ENCODE peak calls at places on chromosomes 7 and 10, in four cellular contexts. Y is natural killer cell, Q is psoas muscle, C is progenitor cell of endocrine pancreas. G is an unnamed sample.

GRCh38 chr7:129742267-129742666 is 130.7 kb downstream of the NRF1 start:
- DNase-seq in Y (no peak), Q (no peak), C (no peak), G (no peak)

GRCh38 chr10:132532784-132533560 is 4.6 kb upstream of the INPP5A start:
- DNase-seq in Q (no peak), Y (no peak), C (no peak), G (no peak)

GRCh38 chr7:87926581-87927461 is 7.2 kb upstream of the ADAM22 start:
- DNase-seq in Q (no peak), C (no peak), Y (no peak), G (no peak)

GRCh38 chr10:102814873-102815661 is 22.1 kb downstream of the CYP17A1 start:
- DNase-seq in Y (no peak), Q (peak), C (no peak), G (peak)

GRCh38 chr7:41472427-41473125 is 230.3 kb downstream of the INHBA start:
- DNase-seq in C (no peak), Q (no peak), Y (no peak), G (no peak)

GRCh38 chr7:34108150-34108549 is 202.8 kb downstream of the BMPER start:
- DNase-seq in Q (no peak), C (no peak), Y (no peak), G (no peak)

GRCh38 chr10:103481974-103482531 is 3.0 kb upstream of the CALHM3 start:
- DNase-seq in Y (no peak), C (no peak), Q (peak), G (no peak)

GRCh38 chr10:124700293-124701037 is 43.7 kb downstream of the FAM53B start:
- DNase-seq in Y (no peak), Q (peak), C (no peak), G (no peak)

GRCh38 chr7:47968852-47969774 is 10.3 kb downstream of the HUS1 start:
- DNase-seq in Q (no peak), C (peak), Y (peak), G (peak)

GRCh38 chr10:31920538-31920937 is 8.1 kb downstream of the ARHGAP12 start:
- DNase-seq in C (no peak), Q (no peak), Y (no peak), G (no peak)

GRCh38 chr7:44738031-44738730 is 10.5 kb upstream of the ZMIZ2 start:
- DNase-seq in Y (no peak), Q (no peak), C (no peak), G (no peak)

GRCh38 chr7:6637544-6638229 is 569 bp downstream of the ZNF316 start:
- DNase-seq in Q (no peak), Y (peak), C (peak), G (peak)
- TF ChIP-seq CTCF in Q (peak), Y (peak), C (peak), G (peak)

GRCh38 chr7:102450242-102450641 is 14.4 kb downstream of the ALKBH4 start:
- DNase-seq in Y (no peak), Q (no peak), C (no peak), G (no peak)
- TF ChIP-seq CTCF in Y (peak), Q (peak), C (no peak), G (no peak)

DNA sequence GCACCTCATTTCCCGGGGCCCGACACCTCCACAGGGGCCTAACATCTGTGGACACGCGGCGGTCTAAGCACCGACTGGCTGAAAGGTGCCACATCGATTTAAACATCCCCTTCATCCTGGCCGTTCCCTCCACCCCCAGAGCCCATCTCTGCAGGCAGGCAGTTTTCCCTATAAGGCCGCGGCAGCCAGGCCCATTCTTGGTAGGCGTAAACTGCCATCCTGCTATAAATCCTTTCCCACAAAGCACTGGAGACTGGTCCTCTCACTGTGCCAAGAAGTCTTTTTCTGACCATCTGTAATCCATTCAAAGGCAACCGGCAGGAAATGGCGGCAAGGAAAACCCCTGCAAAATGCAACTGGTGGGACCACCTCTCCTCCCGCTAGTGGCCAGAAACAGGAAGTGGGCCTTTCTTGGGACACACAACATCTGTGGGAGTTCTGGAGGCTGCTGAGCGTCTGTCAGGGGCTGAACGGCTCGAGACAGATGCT is 22.4 kb downstream of the ATXN7L1 start:
- DNase-seq in Y (no peak), C (no peak), Q (no peak), G (peak)
- TF ChIP-seq CTCF in Y (no peak), C (no peak), Q (no peak), G (peak)

DNA sequence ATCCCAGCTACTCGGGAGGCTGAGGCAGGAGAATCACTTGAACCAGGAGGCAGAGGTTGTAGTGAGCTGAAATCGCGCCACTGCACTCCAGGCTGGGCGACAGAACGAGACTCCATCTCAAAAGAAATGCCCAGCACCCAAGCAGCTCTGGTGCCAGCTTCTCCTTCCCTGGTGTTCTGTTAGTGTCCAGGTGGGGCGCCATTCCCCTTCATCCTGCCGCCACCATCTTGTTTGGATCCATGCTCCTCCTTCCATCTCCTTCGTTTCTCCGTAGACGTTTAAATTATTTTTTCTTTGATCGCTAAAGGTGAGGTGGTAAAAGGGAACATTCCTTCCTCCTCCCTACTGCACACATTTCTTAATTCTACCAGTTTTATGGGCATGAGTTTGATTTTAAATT is 30.3 kb downstream of the PROSER2 start:
- DNase-seq in Q (no peak), C (no peak), Y (no peak), G (no peak)
- TF ChIP-seq CTCF in Q (no peak), C (peak), Y (no peak), G (no peak)

DNA sequence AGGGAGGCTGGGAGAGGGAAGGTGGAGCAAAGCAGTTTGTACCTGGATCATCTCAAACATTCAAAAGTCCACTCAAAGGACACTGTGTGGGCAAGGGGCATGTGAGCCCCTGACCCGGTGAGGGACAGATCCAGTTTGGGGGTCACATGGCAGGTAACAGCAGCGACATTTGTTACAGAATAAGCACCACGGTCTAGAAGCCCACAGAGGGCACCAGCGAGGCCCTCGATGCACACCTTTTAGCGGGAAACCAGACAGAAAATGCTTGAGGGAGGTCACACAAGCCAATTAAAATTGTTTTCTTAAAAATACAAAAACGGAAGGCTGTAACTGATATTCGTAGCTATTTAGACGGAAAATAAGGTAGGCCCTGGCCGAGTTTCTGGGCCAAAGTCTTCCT is 144.4 kb downstream of the ZMYND11 start:
- DNase-seq in Q (no peak), Y (no peak), C (no peak), G (no peak)
- TF ChIP-seq CTCF in Q (no peak), Y (no peak), C (peak), G (no peak)

GRCh38 chr7:69599879-69600764 is 1.8 kb downstream of the AUTS2 start:
- DNase-seq in Q (no peak), C (no peak), Y (peak), G (peak)
- TF ChIP-seq CTCF in Q (no peak), C (no peak), Y (no peak), G (no peak)

GRCh38 chr7:146654048-146654447 is 537.4 kb downstream of the CNTNAP2 start:
- DNase-seq in Y (no peak), C (no peak), Q (no peak), G (no peak)

GRCh38 chr7:146655928-146656797 is 539.6 kb downstream of the CNTNAP2 start:
- DNase-seq in C (no peak), Y (no peak), Q (no peak), G (no peak)

GRCh38 chr7:146658604-146659003 is 542.0 kb downstream of the CNTNAP2 start:
- DNase-seq in Q (no peak), C (no peak), Y (no peak), G (no peak)

GRCh38 chr7:146659732-146660131 is 543.1 kb downstream of the CNTNAP2 start:
- DNase-seq in C (no peak), Q (no peak), Y (no peak), G (no peak)

GRCh38 chr7:146656988-146657387 is 540.4 kb downstream of the CNTNAP2 start:
- DNase-seq in C (no peak), Q (no peak), Y (no peak), G (no peak)
- TF ChIP-seq CTCF in C (peak), Q (no peak), Y (no peak), G (no peak)

GRCh38 chr10:46556515-46557318 is at the start of gene GPRIN2:
- DNase-seq in Q (peak), C (peak), Y (no peak), G (peak)
- TF ChIP-seq CTCF in Q (no peak), C (no peak), Y (no peak), G (no peak)

GRCh38 chr7:155545348-155545747 is 1.0 kb downstream of the CNPY1 start:
- DNase-seq in Y (no peak), C (no peak), Q (no peak), G (no peak)
- TF ChIP-seq CTCF in Y (no peak), C (peak), Q (no peak), G (peak)